ENCODE peak calls at places on chromosomes 1 and 21, in four cellular contexts. I is mucosa of descending colon, X is fibroblast of mammary gland, P is astrocyte of the spinal cord. J is an unnamed sample.

GRCh38 chr1:208159542-208160258 is 84.5 kb downstream of the PLXNA2 start:
- DNase-seq in I (no peak), X (peak), P (peak), J (peak)

GRCh38 chr1:111961773-111962565 is 27.5 kb downstream of the KCND3 start:
- DNase-seq in P (no peak), I (no peak), X (no peak), J (no peak)

GRCh38 chr1:14944471-14944981 is 209.0 kb upstream of the TMEM51 start:
- DNase-seq in P (no peak), X (no peak), I (no peak), J (no peak)

GRCh38 chr1:42529724-42530161 is 66.7 kb downstream of the CCDC30 start:
- DNase-seq in P (peak), I (no peak), X (peak), J (peak)

GRCh38 chr1:20978413-20978812 is 191.3 kb upstream of the HP1BP3 start:
- DNase-seq in X (peak), I (no peak), P (no peak), J (no peak)

GRCh38 chr21:41762236-41762635 is 4.6 kb downstream of the RIPK4 start:
- DNase-seq in X (no peak), I (no peak), P (no peak), J (no peak)

GRCh38 chr1:67058761-67059160 is 4.8 kb upstream of the SLC35D1 start:
- DNase-seq in I (no peak), X (peak), P (no peak), J (no peak)

GRCh38 chr1:175178056-175178455 is 14.5 kb downstream of the KIAA0040 start:
- DNase-seq in X (no peak), P (no peak), I (no peak), J (no peak)

GRCh38 chr1:17122449-17123194 is 3.4 kb upstream of the PADI2 start:
- DNase-seq in I (no peak), P (peak), X (peak), J (no peak)

GRCh38 chr1:54002544-54003248 is 15.3 kb downstream of the LDLRAD1 start:
- DNase-seq in I (no peak), P (no peak), X (no peak), J (no peak)

GRCh38 chr1:209417761-209418160 is 165.8 kb upstream of the CAMK1G start:
- DNase-seq in I (no peak), X (no peak), P (no peak), J (no peak)

GRCh38 chr1:220271706-220272046 is 577 bp downstream of the RAB3GAP2 start:
- DNase-seq in P (peak), I (no peak), X (peak), J (peak)

GRCh38 chr1:113391643-113392271 is 1.4 kb downstream of the MAGI3 start:
- DNase-seq in P (no peak), X (no peak), I (no peak), J (no peak)

GRCh38 chr1:42822833-42823392 is 5.7 kb upstream of the SVBP start:
- DNase-seq in X (peak), P (peak), I (no peak), J (no peak)

GRCh38 chr1:93394514-93394913 is 48.8 kb downstream of the DR1 start:
- DNase-seq in X (peak), I (no peak), P (no peak), J (no peak)

GRCh38 chr1:151128800-151129199 is 17.6 kb downstream of the SEMA6C start:
- DNase-seq in P (no peak), X (no peak), I (no peak), J (no peak)

GRCh38 chr1:154198756-154199562 is 7.1 kb upstream of the TPM3 start:
- DNase-seq in X (peak), I (no peak), P (peak), J (no peak)

GRCh38 chr1:84581648-84582047 is 7.4 kb upstream of the CTBS start:
- DNase-seq in X (no peak), I (no peak), P (no peak), J (no peak)

GRCh38 chr1:211811126-211811525 is 19.4 kb downstream of the LPGAT1 start:
- DNase-seq in P (no peak), I (no peak), X (no peak), J (no peak)

GRCh38 chr1:28365864-28366263 is 3.7 kb upstream of the PHACTR4 start:
- DNase-seq in I (no peak), X (no peak), P (no peak), J (no peak)

GRCh38 chr1:30316056-30316455 is 407.3 kb downstream of the MATN1 start:
- DNase-seq in X (no peak), I (no peak), P (no peak), J (no peak)

GRCh38 chr1:40782371-40782956 is 1.1 kb upstream of the KCNQ4 start:
- DNase-seq in X (no peak), I (peak), P (peak), J (no peak)

GRCh38 chr1:40783001-40783905 is at the start of gene KCNQ4:
- DNase-seq in I (peak), P (no peak), X (no peak), J (no peak)

GRCh38 chr1:40785446-40785845 is 1.9 kb downstream of the KCNQ4 start:
- DNase-seq in I (no peak), P (no peak), X (no peak), J (no peak)

GRCh38 chr1:40784771-40785151 is 1.2 kb downstream of the KCNQ4 start:
- DNase-seq in X (no peak), I (no peak), P (no peak), J (no peak)

DNA sequence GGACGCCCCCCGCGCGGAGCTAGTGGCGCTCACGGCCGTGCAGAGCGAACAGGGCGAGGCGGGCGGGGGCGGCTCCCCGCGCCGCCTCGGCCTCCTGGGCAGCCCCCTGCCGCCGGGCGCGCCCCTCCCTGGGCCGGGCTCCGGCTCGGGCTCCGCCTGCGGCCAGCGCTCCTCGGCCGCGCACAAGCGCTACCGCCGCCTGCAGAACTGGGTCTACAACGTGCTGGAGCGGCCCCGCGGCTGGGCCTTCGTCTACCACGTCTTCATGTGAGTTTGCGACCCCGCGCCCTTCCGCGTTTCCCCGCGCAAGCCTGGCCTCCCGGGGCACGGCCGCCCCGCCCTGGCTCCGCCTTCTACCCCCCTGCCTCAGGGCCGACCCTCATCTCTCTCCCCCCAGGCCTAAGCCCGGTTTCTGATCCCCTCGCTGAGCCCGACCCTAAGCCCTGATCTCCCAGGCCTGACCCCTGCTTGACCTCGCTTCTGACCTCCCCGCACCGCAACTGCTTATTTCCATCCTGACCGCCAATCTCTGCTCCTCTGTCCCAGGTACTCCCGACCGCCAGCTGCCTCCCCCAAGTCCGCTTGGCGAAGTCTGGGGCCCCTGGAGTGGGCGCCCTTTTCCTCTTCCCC is 669 bp downstream of the KCNQ4 start:
- DNase-seq in P (no peak), I (no peak), X (no peak), J (no peak)
- H3K4me3 ChIP-seq in P (peak), I (no peak), X (no peak), J (peak)

DNA sequence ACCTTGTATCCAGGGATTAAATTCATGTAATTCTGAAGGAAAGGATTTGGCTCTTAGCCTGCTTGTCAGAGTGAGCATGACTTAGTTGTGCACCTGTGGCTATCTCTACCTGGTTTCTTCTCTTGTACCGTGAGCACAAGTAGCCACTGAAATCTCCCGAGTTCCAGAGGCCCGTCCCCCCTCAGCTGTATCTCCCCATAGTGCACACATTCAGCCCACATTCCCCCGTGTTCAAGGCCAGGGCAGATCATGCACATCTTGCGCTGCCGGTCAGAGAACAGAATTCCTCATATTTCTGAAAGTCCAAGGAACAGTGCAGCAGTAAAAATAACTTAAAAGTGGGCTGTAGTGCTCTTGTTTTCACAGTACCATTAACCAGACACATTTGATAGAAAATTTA is 2.4 kb downstream of the TENT5C start:
- DNase-seq in I (no peak), P (no peak), X (no peak), J (no peak)
- H3K4me3 ChIP-seq in I (no peak), P (no peak), X (no peak), J (no peak)

DNA sequence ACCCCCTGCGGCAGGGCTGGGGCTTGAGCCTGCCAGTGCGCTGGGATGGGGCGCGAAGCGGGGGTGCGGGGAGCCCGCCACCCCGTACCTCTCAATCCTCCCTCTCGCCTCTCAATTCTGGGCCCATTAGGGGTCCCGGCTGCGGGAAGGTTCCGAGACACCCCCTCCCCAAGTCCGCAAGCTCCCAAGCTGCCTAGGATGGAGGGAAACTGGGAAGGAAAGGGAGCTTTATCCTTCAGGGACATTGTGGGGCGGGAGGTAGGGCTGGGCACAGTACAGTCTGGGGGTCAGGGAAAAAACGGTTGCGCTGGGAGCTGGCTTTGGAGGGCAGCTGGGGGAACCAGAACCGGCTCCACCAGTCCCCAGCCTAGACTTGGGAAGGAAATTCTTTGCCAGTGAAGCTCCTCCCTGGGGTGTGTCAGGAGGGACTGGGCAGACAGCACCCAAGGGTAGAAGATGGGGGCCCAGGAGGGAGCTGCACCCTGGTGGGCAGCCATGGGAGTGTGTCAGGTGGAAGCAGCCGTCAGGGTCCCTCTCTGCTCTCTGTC is 904 bp downstream of the GJB3 start:
- DNase-seq in P (no peak), I (peak), X (no peak), J (no peak)
- H3K4me3 ChIP-seq in P (no peak), I (peak), X (no peak), J (no peak)

GRCh38 chr1:110963666-110964399 is at the start of gene LRIF1:
- DNase-seq in I (peak), X (peak), P (peak), J (peak)

GRCh38 chr1:110961902-110962301 is 1.8 kb downstream of the LRIF1 start:
- DNase-seq in X (no peak), I (no peak), P (no peak), J (no peak)

GRCh38 chr1:110962892-110963665 is 643 bp downstream of the LRIF1 start:
- DNase-seq in I (peak), X (peak), P (peak), J (peak)

GRCh38 chr1:110957798-110958197 is 5.9 kb downstream of the LRIF1 start:
- DNase-seq in I (no peak), X (no peak), P (no peak), J (no peak)

DNA sequence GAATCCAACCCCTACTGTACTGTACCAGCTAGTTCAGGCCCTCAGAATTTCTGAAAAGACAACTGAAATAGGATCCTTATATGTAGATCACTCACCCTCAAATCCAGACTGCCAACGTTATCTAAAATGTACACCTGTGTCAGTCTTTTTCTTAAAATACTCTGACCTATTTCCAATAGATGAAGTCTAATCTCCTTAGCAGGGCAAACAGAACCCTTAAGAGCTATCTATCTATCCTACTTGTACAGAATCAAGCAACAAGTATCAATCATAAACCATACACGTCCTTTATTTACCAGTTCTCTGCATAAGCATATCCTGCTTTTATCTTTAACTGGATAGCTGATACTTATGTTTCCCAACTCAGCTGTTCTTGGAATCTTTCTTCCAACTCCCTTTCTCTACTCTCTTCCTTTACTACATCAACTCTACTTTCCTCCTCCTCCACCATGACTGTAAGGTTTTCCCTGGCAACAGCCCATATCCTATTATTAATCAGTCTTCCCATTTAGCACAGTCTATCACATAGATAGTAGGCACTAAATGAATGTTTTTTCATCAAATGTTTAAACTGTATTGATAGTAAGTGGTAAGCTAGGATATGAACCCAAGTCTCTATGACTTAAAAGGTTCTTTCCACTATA is 2.8 kb downstream of the LRIF1 start:
- DNase-seq in I (no peak), P (no peak), X (no peak), J (no peak)
- H3K4me3 ChIP-seq in I (no peak), P (no peak), X (no peak), J (no peak)